ENCODE peak calls at places on chromosomes 13 and 19, in seven cellular contexts. G is stomach, X is ovary, M is tibial nerve, Y is right lobe of liver, A is IMR-90, N is A549. T is an unnamed sample.
A peak's percentile ranks its signal among the peaks of the same experiment; 100 is the strongest.

GRCh38 chr19:39411006-39411831 is 1.2 kb upstream of the PLEKHG2 start:
- DNase-seq in G (peak; percentile 86), X (peak; percentile 65), M (no peak), Y (peak; percentile 77), A (peak; percentile 68), N (peak; percentile 79), T (no peak)

GRCh38 chr19:47019431-47020041 is at the start of gene NPAS1:
- DNase-seq in G (no peak), X (no peak), M (no peak), Y (no peak), A (no peak), N (no peak), T (no peak)

GRCh38 chr19:21328885-21329605 is at the start of gene ZNF708:
- DNase-seq in G (peak; percentile 86), X (peak; percentile 82), M (peak; percentile 83), Y (peak; percentile 87), A (peak; percentile 90), N (peak; percentile 89), T (peak; percentile 61)

GRCh38 chr19:2678043-2678671 is 24.3 kb downstream of the GNG7 start:
- DNase-seq in G (no peak), X (no peak), M (no peak), Y (no peak), A (no peak), N (no peak), T (no peak)

GRCh38 chr19:5683177-5683886 is 2.5 kb downstream of the HSD11B1L start:
- DNase-seq in G (no peak), X (no peak), M (no peak), Y (no peak), A (no peak), N (no peak), T (no peak)

GRCh38 chr19:45097776-45098520 is 5.0 kb downstream of the PPP1R37 start:
- DNase-seq in G (peak; percentile 51), X (peak; percentile 49), M (no peak), Y (peak; percentile 73), A (peak; percentile 98), N (peak; percentile 83), T (no peak)

GRCh38 chr13:64471916-64472315 is 2758.2 kb downstream of the PCDH9 start:
- DNase-seq in G (no peak), X (no peak), M (no peak), Y (no peak), A (peak; percentile 60), N (peak; percentile 59), T (no peak)

GRCh38 chr13:20997301-20998061 is 63.9 kb downstream of the LATS2 start:
- DNase-seq in G (no peak), X (no peak), M (no peak), Y (no peak), A (peak; percentile 98), N (no peak), T (no peak)

GRCh38 chr19:366951-367350 is 22.4 kb upstream of the MIER2 start:
- DNase-seq in G (no peak), X (no peak), M (no peak), Y (no peak), A (no peak), N (no peak), T (no peak)

GRCh38 chr19:6459356-6460098 is at the start of gene SLC25A23:
- DNase-seq in G (peak; percentile 74), X (peak; percentile 77), M (peak; percentile 32), Y (peak; percentile 73), A (peak; percentile 64), N (peak; percentile 76), T (no peak)

GRCh38 chr19:38455031-38455430 is 21.5 kb downstream of the RYR1 start:
- DNase-seq in G (no peak), X (no peak), M (no peak), Y (no peak), A (peak; percentile 15), N (no peak), T (no peak)

GRCh38 chr13:47033216-47033615 is 136.4 kb upstream of the HTR2A start:
- DNase-seq in G (no peak), X (no peak), M (no peak), Y (no peak), A (peak; percentile 55), N (no peak), T (no peak)

GRCh38 chr13:79427265-79427664 is 21.2 kb upstream of the RBM26 start:
- DNase-seq in G (no peak), X (no peak), M (no peak), Y (no peak), A (no peak), N (no peak), T (no peak)

GRCh38 chr19:1416014-1416841 is 8.8 kb downstream of the DAZAP1 start:
- DNase-seq in G (no peak), X (no peak), M (no peak), Y (no peak), A (peak; percentile 31), N (no peak), T (no peak)

GRCh38 chr13:90047600-90047999 is 1299.9 kb upstream of the MIR17HG start:
- DNase-seq in G (no peak), X (no peak), M (no peak), Y (no peak), A (no peak), N (no peak), T (no peak)

GRCh38 chr13:27170221-27170520 is 1.4 kb downstream of the USP12 start:
- DNase-seq in G (no peak), X (no peak), M (no peak), Y (no peak), A (peak; percentile 84), N (no peak), T (no peak)
- H3K27ac ChIP-seq in G (peak overlapping the region; percentile 92), X (no peak overlapping the region), M (peak overlapping the region; percentile 87), Y (peak overlapping the region; percentile 92), A (peak overlapping the region; percentile 70), N (peak overlapping the region; percentile 89), T (peak overlapping the region; percentile 95)

DNA sequence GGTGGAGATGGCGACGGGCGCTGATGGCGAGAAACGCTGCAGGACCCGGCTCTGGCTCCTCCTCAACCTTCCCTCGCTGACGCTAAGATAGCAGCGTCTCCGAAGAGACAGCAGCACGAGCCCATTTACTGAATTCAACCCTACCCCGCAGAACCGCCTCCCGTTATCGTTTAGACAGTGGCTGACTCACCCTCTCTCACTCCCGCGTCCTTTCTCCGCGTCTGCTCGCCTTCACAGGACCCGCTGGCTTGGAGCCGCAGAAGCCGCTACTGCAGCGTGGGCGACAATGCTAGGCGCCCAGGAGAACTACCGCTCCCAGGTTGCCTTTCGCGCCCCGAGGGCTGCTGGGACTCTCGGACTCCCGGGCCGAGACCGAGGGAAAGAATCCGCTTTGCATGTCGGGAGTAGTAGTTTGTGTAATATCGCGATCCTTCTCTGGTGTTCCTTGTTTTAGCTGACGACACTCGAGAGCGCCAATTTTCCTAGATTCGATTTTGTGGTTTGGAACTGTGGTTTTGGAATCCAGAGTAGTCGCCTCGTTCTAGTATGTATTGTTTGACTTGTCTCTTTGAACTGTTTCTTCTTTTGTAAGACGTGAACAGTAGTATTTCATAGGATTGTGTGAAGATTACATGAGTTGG is at the start of gene KBTBD6:
- DNase-seq in G (peak; percentile 95), X (peak; percentile 95), M (peak; percentile 84), Y (peak; percentile 97), A (peak; percentile 99), N (peak; percentile 95), T (peak; percentile 76)
- TF ChIP-seq POLR2A in G (no peak), X (peak; percentile 8), M (peak; percentile 64), Y (peak; percentile 41), A (peak; percentile 26), N (peak; percentile 80), T (no peak)

GRCh38 chr19:51695088-51695487 is 2.0 kb downstream of the SPACA6 start:
- DNase-seq in G (peak; percentile 16), X (no peak), M (no peak), Y (no peak), A (no peak), N (no peak), T (no peak)
- H3K27ac ChIP-seq in G (no peak overlapping the region), X (no peak overlapping the region), M (no peak overlapping the region), Y (no peak overlapping the region), A (no peak overlapping the region), N (no peak overlapping the region), T (no peak overlapping the region)

GRCh38 chr19:55259540-55260210 is 858 bp upstream of the PPP6R1 start:
- DNase-seq in G (no peak), X (peak; percentile 72), M (peak; percentile 24), Y (no peak), A (no peak), N (no peak), T (no peak)
- TF ChIP-seq POLR2A in G (no peak), X (no peak), M (peak; percentile 13), Y (no peak), A (no peak), N (no peak), T (no peak)

T was measured in esophagus squamous epithelium.